ENCODE peak calls at places on chromosomes 12 and 14, in five cellular contexts. One of them, this sample, is unnamed.

GRCh38 chr12:7065073-7065623 is 4.6 kb downstream of the C1S start:
- DNase-seq in right lobe of liver: no peak
- DNase-seq in prostate gland: no peak
- DNase-seq in heart left ventricle: no peak
- DNase-seq in upper lobe of left lung: no peak
- DNase-seq in this sample: no peak

GRCh38 chr12:47977772-47978597 is 14.6 kb downstream of the TMEM106C start:
- DNase-seq in right lobe of liver: no peak
- DNase-seq in prostate gland: no peak
- DNase-seq in heart left ventricle: no peak
- DNase-seq in upper lobe of left lung: no peak
- DNase-seq in this sample: no peak

GRCh38 chr12:116537149-116537904 is 21.9 kb upstream of the MAP1LC3B2 start:
- DNase-seq in right lobe of liver: no peak
- DNase-seq in prostate gland: no peak
- DNase-seq in heart left ventricle: no peak
- DNase-seq in upper lobe of left lung: no peak
- DNase-seq in this sample: no peak

GRCh38 chr12:46456356-46457334 is 84.1 kb upstream of the SLC38A2 start:
- DNase-seq in right lobe of liver: no peak
- DNase-seq in prostate gland: no peak
- DNase-seq in heart left ventricle: no peak
- DNase-seq in upper lobe of left lung: no peak
- DNase-seq in this sample: no peak

GRCh38 chr14:102495482-102496330 is 13.9 kb downstream of the ANKRD9 start:
- DNase-seq in right lobe of liver: no peak
- DNase-seq in prostate gland: no peak
- DNase-seq in heart left ventricle: no peak
- DNase-seq in upper lobe of left lung: no peak
- DNase-seq in this sample: no peak

GRCh38 chr12:109387425-109388166 is 39.9 kb downstream of the MYO1H start:
- DNase-seq in right lobe of liver: no peak
- DNase-seq in prostate gland: no peak
- DNase-seq in heart left ventricle: no peak
- DNase-seq in upper lobe of left lung: no peak
- DNase-seq in this sample: no peak

GRCh38 chr14:29222671-29223268 is 456.2 kb downstream of the FOXG1 start:
- DNase-seq in right lobe of liver: no peak
- DNase-seq in prostate gland: no peak
- DNase-seq in heart left ventricle: no peak
- DNase-seq in upper lobe of left lung: no peak
- DNase-seq in this sample: no peak

GRCh38 chr12:6092784-6093722 is 31.4 kb downstream of the VWF start:
- DNase-seq in right lobe of liver: no peak
- DNase-seq in prostate gland: no peak
- DNase-seq in heart left ventricle: no peak
- DNase-seq in upper lobe of left lung: peak; percentile 89
- DNase-seq in this sample: no peak

GRCh38 chr14:61351457-61351856 is 30.1 kb downstream of the PRKCH start:
- DNase-seq in right lobe of liver: no peak
- DNase-seq in prostate gland: no peak
- DNase-seq in heart left ventricle: no peak
- DNase-seq in upper lobe of left lung: no peak
- DNase-seq in this sample: peak; percentile 34

GRCh38 chr14:76181546-76181945 is 29.8 kb downstream of the GPATCH2L start:
- DNase-seq in right lobe of liver: no peak
- DNase-seq in prostate gland: no peak
- DNase-seq in heart left ventricle: no peak
- DNase-seq in upper lobe of left lung: no peak
- DNase-seq in this sample: no peak

GRCh38 chr14:44404021-44404420 is 103.1 kb downstream of the FSCB start:
- DNase-seq in right lobe of liver: no peak
- DNase-seq in prostate gland: no peak
- DNase-seq in heart left ventricle: no peak
- DNase-seq in upper lobe of left lung: no peak
- DNase-seq in this sample: no peak

GRCh38 chr12:123164710-123165261 is 13.9 kb upstream of the PITPNM2 start:
- DNase-seq in right lobe of liver: no peak
- DNase-seq in prostate gland: no peak
- DNase-seq in heart left ventricle: no peak
- DNase-seq in upper lobe of left lung: no peak
- DNase-seq in this sample: no peak

GRCh38 chr14:100900837-100901390 is 2.6 kb downstream of the RTL1 start:
- DNase-seq in right lobe of liver: no peak
- DNase-seq in prostate gland: peak; percentile 28
- DNase-seq in heart left ventricle: no peak
- DNase-seq in upper lobe of left lung: no peak
- DNase-seq in this sample: peak; percentile 79

GRCh38 chr14:31945074-31945613 is 132.0 kb upstream of the ARHGAP5 start:
- DNase-seq in right lobe of liver: no peak
- DNase-seq in prostate gland: no peak
- DNase-seq in heart left ventricle: no peak
- DNase-seq in upper lobe of left lung: no peak
- DNase-seq in this sample: no peak

GRCh38 chr12:66111605-66112004 is 18.9 kb downstream of the LLPH start:
- DNase-seq in right lobe of liver: no peak
- DNase-seq in prostate gland: no peak
- DNase-seq in heart left ventricle: no peak
- DNase-seq in upper lobe of left lung: no peak
- DNase-seq in this sample: no peak

GRCh38 chr12:12035229-12035628 is 35.5 kb upstream of the BCL2L14 start:
- DNase-seq in right lobe of liver: no peak
- DNase-seq in prostate gland: no peak
- DNase-seq in heart left ventricle: no peak
- DNase-seq in upper lobe of left lung: no peak
- DNase-seq in this sample: no peak

GRCh38 chr12:58342736-58343135 is 401.4 kb downstream of the ATP23 start:
- DNase-seq in right lobe of liver: no peak
- DNase-seq in prostate gland: no peak
- DNase-seq in heart left ventricle: no peak
- DNase-seq in upper lobe of left lung: no peak
- DNase-seq in this sample: no peak

GRCh38 chr12:14723763-14724162 is 27.4 kb upstream of the GUCY2C start:
- DNase-seq in right lobe of liver: peak; percentile 57
- DNase-seq in prostate gland: peak; percentile 61
- DNase-seq in heart left ventricle: peak; percentile 36
- DNase-seq in upper lobe of left lung: peak; percentile 25
- DNase-seq in this sample: no peak

GRCh38 chr14:91255026-91255695 is 10.7 kb upstream of the GPR68 start:
- DNase-seq in right lobe of liver: no peak
- DNase-seq in prostate gland: no peak
- DNase-seq in heart left ventricle: no peak
- DNase-seq in upper lobe of left lung: no peak
- DNase-seq in this sample: no peak

GRCh38 chr14:91250912-91251311 is 6.4 kb upstream of the GPR68 start:
- DNase-seq in right lobe of liver: no peak
- DNase-seq in prostate gland: no peak
- DNase-seq in heart left ventricle: no peak
- DNase-seq in upper lobe of left lung: no peak
- DNase-seq in this sample: no peak

GRCh38 chr14:91254456-91254855 is 10.0 kb upstream of the GPR68 start:
- DNase-seq in right lobe of liver: no peak
- DNase-seq in prostate gland: no peak
- DNase-seq in heart left ventricle: no peak
- DNase-seq in upper lobe of left lung: no peak
- DNase-seq in this sample: no peak

GRCh38 chr14:91253795-91254323 is 9.4 kb upstream of the GPR68 start:
- DNase-seq in right lobe of liver: no peak
- DNase-seq in prostate gland: no peak
- DNase-seq in heart left ventricle: no peak
- DNase-seq in upper lobe of left lung: no peak
- DNase-seq in this sample: no peak

GRCh38 chr14:91252901-91253794 is 8.6 kb upstream of the GPR68 start:
- DNase-seq in right lobe of liver: no peak
- DNase-seq in prostate gland: peak; percentile 44
- DNase-seq in heart left ventricle: peak; percentile 49
- DNase-seq in upper lobe of left lung: peak; percentile 58
- DNase-seq in this sample: no peak
- TF ChIP-seq POLR2A in right lobe of liver: no peak
- TF ChIP-seq POLR2A in prostate gland: no peak
- TF ChIP-seq POLR2A in heart left ventricle: no peak
- TF ChIP-seq POLR2A in upper lobe of left lung: no peak
- TF ChIP-seq POLR2A in this sample: no peak

GRCh38 chr12:124625867-124626675 is 58.7 kb upstream of the NCOR2 start:
- DNase-seq in right lobe of liver: peak; percentile 76
- DNase-seq in prostate gland: peak; percentile 15
- DNase-seq in heart left ventricle: peak; percentile 88
- DNase-seq in upper lobe of left lung: peak; percentile 89
- DNase-seq in this sample: peak; percentile 95
- TF ChIP-seq POLR2A in right lobe of liver: no peak
- TF ChIP-seq POLR2A in prostate gland: no peak
- TF ChIP-seq POLR2A in heart left ventricle: peak; percentile 7
- TF ChIP-seq POLR2A in upper lobe of left lung: peak; percentile 21
- TF ChIP-seq POLR2A in this sample: no peak

GRCh38 chr14:90467501-90467900 is 70.7 kb downstream of the CALM1 start:
- DNase-seq in right lobe of liver: no peak
- DNase-seq in prostate gland: no peak
- DNase-seq in heart left ventricle: no peak
- DNase-seq in upper lobe of left lung: no peak
- DNase-seq in this sample: no peak
- TF ChIP-seq POLR2A in right lobe of liver: no peak
- TF ChIP-seq POLR2A in prostate gland: no peak
- TF ChIP-seq POLR2A in heart left ventricle: no peak
- TF ChIP-seq POLR2A in upper lobe of left lung: no peak
- TF ChIP-seq POLR2A in this sample: no peak

DNA sequence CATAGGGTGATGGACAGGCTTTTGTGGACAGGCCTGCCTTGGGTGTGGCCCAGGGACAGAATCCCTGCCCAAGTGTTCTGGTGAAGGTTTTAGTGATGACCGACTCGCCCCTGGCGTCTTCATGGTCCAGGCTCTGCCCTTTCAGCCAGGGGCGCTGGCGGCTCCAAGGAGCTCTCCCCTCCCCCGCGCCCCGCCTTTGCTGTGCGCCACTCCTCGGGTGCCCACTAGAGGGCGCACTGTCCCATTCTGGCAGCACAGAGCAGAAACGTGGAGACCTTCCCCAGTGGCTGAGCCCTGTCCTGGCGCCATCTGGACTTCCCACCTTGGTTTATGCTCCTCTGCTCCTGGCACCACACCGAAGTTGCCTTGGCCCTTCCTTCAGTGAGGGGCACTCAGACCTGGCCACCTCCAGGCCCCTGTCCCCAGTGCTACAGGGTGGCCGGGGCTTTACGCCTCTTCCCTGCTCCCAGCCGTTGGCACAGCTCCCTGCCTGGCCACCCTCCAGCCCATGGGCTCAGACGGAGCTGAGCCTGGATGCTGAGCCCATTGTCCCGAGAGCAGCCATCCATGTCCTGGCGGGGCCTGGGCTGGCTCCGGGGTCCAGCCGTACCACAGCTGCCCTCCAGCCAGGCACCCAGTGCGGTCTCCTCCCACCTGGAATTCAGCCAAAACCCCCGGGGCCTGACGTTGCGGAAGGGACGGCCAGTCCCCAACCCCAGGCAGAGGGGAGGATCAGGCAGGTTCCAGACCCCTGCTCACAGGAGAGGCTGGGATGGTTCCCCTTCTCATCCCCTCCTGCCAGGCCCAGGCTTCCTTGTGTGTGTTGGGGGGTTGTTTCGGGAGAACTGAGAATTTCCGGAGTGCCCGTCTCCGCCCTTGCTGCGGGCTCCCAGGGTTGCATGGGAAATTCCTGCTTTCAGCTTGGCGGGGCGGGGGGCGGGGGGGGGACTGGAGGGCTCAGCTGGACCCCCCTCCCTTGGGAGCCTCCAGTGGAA is 5.6 kb upstream of the CRIP1 start:
- DNase-seq in right lobe of liver: peak; percentile 87
- DNase-seq in prostate gland: peak; percentile 86
- DNase-seq in heart left ventricle: peak; percentile 92
- DNase-seq in upper lobe of left lung: peak; percentile 93
- DNase-seq in this sample: peak; percentile 96
- TF ChIP-seq POLR2A in right lobe of liver: no peak
- TF ChIP-seq POLR2A in prostate gland: peak; percentile 42
- TF ChIP-seq POLR2A in heart left ventricle: no peak
- TF ChIP-seq POLR2A in upper lobe of left lung: peak; percentile 71
- TF ChIP-seq POLR2A in this sample: no peak

GRCh38 chr14:50946234-50946935 is 2.1 kb upstream of the PYGL start:
- DNase-seq in right lobe of liver: no peak
- DNase-seq in prostate gland: no peak
- DNase-seq in heart left ventricle: no peak
- DNase-seq in upper lobe of left lung: no peak
- DNase-seq in this sample: no peak

GRCh38 chr14:50943261-50943942 is 881 bp downstream of the PYGL start:
- DNase-seq in right lobe of liver: peak; percentile 86
- DNase-seq in prostate gland: peak; percentile 11
- DNase-seq in heart left ventricle: peak; percentile 48
- DNase-seq in upper lobe of left lung: peak; percentile 75
- DNase-seq in this sample: no peak

GRCh38 chr14:50941151-50941550 is 3.1 kb downstream of the PYGL start:
- DNase-seq in right lobe of liver: no peak
- DNase-seq in prostate gland: no peak
- DNase-seq in heart left ventricle: no peak
- DNase-seq in upper lobe of left lung: no peak
- DNase-seq in this sample: no peak

GRCh38 chr14:50944647-50945413 is 547 bp upstream of the PYGL start:
- DNase-seq in right lobe of liver: peak; percentile 85
- DNase-seq in prostate gland: peak; percentile 47
- DNase-seq in heart left ventricle: peak; percentile 35
- DNase-seq in upper lobe of left lung: peak; percentile 49
- DNase-seq in this sample: no peak

DNA sequence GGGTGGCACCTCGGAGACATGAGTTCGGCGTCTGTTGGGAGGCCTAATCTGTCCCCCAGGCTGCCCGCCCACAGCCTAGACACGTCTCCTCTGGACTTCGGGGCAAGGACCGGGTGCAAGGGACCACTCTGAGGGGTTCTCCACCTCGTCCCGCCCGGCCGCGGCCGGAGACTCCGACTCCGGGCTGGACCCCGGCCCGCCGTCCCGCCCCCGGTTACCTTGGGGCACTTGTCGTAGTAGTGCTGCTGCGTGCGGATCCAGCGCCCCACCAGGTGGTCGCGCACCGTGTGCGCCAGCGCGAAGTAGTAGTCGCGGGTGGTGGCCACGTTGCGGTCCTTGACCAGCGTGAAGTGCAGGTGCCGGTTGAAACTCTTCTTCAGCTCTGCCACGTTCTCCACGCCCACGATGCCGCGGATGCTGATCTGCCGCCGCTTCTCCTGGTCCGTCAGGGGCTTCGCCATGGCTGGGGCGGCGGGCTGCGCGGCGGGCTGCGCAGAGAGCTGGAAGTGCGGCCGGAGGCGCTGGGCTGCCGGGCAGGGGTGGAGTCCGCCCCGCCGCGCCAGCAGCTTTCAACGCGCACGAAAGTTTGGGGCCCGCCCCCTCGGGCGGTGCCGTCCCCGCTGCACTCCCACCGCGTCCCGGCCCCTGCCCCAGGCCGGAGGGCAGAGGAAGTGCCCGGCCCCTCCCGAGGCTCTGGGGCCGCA is at the start of gene PYGL:
- DNase-seq in right lobe of liver: peak; percentile 92
- DNase-seq in prostate gland: peak; percentile 65
- DNase-seq in heart left ventricle: peak; percentile 84
- DNase-seq in upper lobe of left lung: peak; percentile 87
- DNase-seq in this sample: peak; percentile 93
- TF ChIP-seq POLR2A in right lobe of liver: peak; percentile 88
- TF ChIP-seq POLR2A in prostate gland: peak; percentile 71
- TF ChIP-seq POLR2A in heart left ventricle: peak; percentile 43
- TF ChIP-seq POLR2A in upper lobe of left lung: peak; percentile 41
- TF ChIP-seq POLR2A in this sample: peak; percentile 49